ENCODE peak calls at places on chromosomes 6 and 20, in seven cellular contexts. V is left ventricle myocardium inferior, R is breast epithelium, F is Karpas-422, J is left lung, M is PC-3, S is fibroblast of lung. T is an unnamed sample.

GRCh38 chr6:44712353-44713147 is 325.0 kb downstream of the CDC5L start:
- DNase-seq in F (no peak), M (no peak), R (no peak), S (no peak), V (no peak), J (no peak), T (no peak)

GRCh38 chr6:106339334-106340029 is 13.9 kb upstream of the ATG5 start:
- DNase-seq in R (no peak), S (peak; percentile 67), F (peak; percentile 89), J (no peak), M (peak; percentile 82), V (no peak), T (peak; percentile 24)

GRCh38 chr6:14109411-14109826 is 8.2 kb upstream of the CD83 start:
- DNase-seq in J (no peak), M (no peak), S (no peak), V (no peak), F (no peak), R (no peak), T (no peak)

GRCh38 chr20:33732166-33732970 is 572 bp downstream of the ZNF341 start:
- DNase-seq in J (peak; percentile 91), S (peak; percentile 82), R (peak; percentile 86), V (peak; percentile 89), M (peak; percentile 67), F (peak; percentile 96), T (peak; percentile 84)

GRCh38 chr6:103153016-103153415 is 1706.7 kb downstream of the HACE1 start:
- DNase-seq in S (no peak), J (no peak), R (no peak), M (no peak), V (no peak), F (no peak), T (no peak)

GRCh38 chr6:157557541-157557940 is 176.6 kb downstream of the ZDHHC14 start:
- DNase-seq in R (no peak), F (no peak), S (no peak), V (no peak), J (no peak), M (no peak), T (no peak)

GRCh38 chr20:54293526-54293925 is 85.6 kb downstream of the PFDN4 start:
- DNase-seq in R (no peak), J (no peak), M (no peak), S (peak; percentile 46), F (no peak), V (no peak), T (no peak)

GRCh38 chr6:133546098-133546497 is 304.9 kb downstream of the EYA4 start:
- DNase-seq in J (no peak), S (peak; percentile 87), R (no peak), V (no peak), F (no peak), M (no peak), T (no peak)

GRCh38 chr20:63743210-63743970 is 3.8 kb downstream of the SLC2A4RG start:
- DNase-seq in V (no peak), S (no peak), J (no peak), F (no peak), R (no peak), M (no peak), T (no peak)

GRCh38 chr6:125781307-125781868 is 9.4 kb upstream of the NCOA7 start:
- DNase-seq in S (peak; percentile 67), F (peak; percentile 75), V (no peak), R (no peak), M (peak; percentile 31), J (no peak), T (no peak)

GRCh38 chr6:150435832-150436231 is 67.0 kb downstream of the IYD start:
- DNase-seq in F (no peak), V (no peak), S (no peak), M (no peak), R (no peak), J (no peak), T (no peak)

GRCh38 chr6:2450546-2450945 is 205.1 kb upstream of the GMDS start:
- DNase-seq in M (peak; percentile 33), F (peak; percentile 49), S (no peak), J (no peak), V (peak; percentile 54), R (no peak), T (no peak)

GRCh38 chr6:27672113-27672799 is 199.4 kb upstream of the ZNF184 start:
- DNase-seq in J (no peak), S (peak; percentile 66), R (no peak), M (peak; percentile 90), V (no peak), F (no peak), T (no peak)

GRCh38 chr20:41424546-41424945 is 57.9 kb upstream of the EMILIN3 start:
- DNase-seq in R (no peak), V (no peak), J (no peak), M (no peak), S (peak; percentile 23), F (no peak), T (no peak)

GRCh38 chr6:131721161-131721560 is 10.3 kb upstream of the CTAGE9 start:
- DNase-seq in M (peak; percentile 25), J (no peak), F (no peak), S (no peak), V (no peak), R (no peak), T (no peak)

GRCh38 chr6:88575536-88575935 is 387.9 kb downstream of the RNGTT start:
- DNase-seq in J (no peak), F (no peak), M (no peak), R (no peak), S (no peak), V (no peak), T (no peak)

GRCh38 chr6:109139109-109139508 is 43.8 kb downstream of the CEP57L1 start:
- DNase-seq in R (no peak), S (peak; percentile 31), J (no peak), M (peak; percentile 65), F (no peak), V (no peak), T (no peak)

DNA sequence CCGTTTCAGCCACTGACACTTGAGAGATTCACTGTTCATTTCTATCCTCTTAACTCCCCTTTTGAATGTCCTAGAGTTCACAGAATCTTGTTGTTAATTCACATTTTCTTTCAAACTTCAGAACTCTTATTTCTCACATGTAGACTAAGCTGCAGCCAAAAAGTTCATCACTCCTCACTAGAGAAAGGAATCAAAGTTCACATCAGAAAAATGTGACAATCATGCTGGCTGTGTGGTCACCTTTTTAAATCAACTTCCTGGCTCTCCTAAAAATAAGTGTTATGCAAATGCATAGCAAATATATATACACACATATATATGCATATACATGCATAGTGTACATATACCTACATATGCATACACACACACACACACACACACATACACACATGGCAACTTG is 123.0 kb downstream of the CBLN4 start:
- DNase-seq in S (no peak), J (no peak), F (no peak), R (no peak), M (no peak), V (no peak), T (no peak)
- H3K9me3 ChIP-seq in S (no peaks in the 10 kb centered on the region), J (no peaks in the 10 kb centered on the region), F (peaks cover 18% of the 10 kb centered on the region), R (no peaks in the 10 kb centered on the region), M (peaks cover 24% of the 10 kb centered on the region), V (no peaks in the 10 kb centered on the region), T (peaks cover 5% of the 10 kb centered on the region)

GRCh38 chr6:113997106-113997505 is 26.2 kb upstream of the HDAC2 start:
- DNase-seq in F (no peak), R (no peak), V (no peak), M (peak; percentile 85), S (peak; percentile 84), J (no peak), T (no peak)
- H3K9me3 ChIP-seq in F (no peaks in the 10 kb centered on the region), R (no peaks in the 10 kb centered on the region), V (no peaks in the 10 kb centered on the region), M (no peaks in the 10 kb centered on the region), S (no peaks in the 10 kb centered on the region), J (no peaks in the 10 kb centered on the region), T (no peaks in the 10 kb centered on the region)

DNA sequence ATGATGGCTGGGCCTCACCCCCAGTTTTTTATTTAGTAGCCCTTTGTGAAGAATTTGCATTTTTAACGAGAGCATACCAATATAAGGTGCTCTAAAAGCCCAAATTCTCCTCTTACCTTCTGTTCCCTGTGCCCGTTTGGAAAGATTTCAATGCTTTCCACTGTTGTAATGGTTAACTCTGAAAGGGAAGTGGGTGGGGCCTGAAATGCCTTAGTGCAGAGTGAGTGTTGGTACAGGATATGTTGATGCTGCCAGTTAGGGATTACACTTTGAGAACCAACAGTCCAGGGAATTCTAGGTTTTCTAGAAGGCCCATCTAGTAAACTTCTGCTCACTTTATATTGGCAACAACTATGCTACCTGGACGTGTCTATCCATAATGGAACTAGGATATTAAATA is 562.7 kb upstream of the NRSN1 start:
- DNase-seq in V (no peak), S (no peak), M (no peak), R (no peak), J (no peak), F (no peak), T (no peak)
- H3K9me3 ChIP-seq in V (peaks cover 27% of the 10 kb centered on the region), S (no peaks in the 10 kb centered on the region), M (no peaks in the 10 kb centered on the region), R (peaks cover 7% of the 10 kb centered on the region), J (peaks cover 26% of the 10 kb centered on the region), F (peaks cover 4% of the 10 kb centered on the region), T (no peaks in the 10 kb centered on the region)

GRCh38 chr6:331622-332521 is 39.6 kb downstream of the DUSP22 start:
- DNase-seq in J (no peak), S (no peak), M (no peak), F (no peak), V (no peak), R (no peak), T (no peak)
- H3K9me3 ChIP-seq in J (no peaks in the 10 kb centered on the region), S (no peaks in the 10 kb centered on the region), M (no peaks in the 10 kb centered on the region), F (no peaks in the 10 kb centered on the region), V (no peaks in the 10 kb centered on the region), R (no peaks in the 10 kb centered on the region), T (no peaks in the 10 kb centered on the region)

DNA sequence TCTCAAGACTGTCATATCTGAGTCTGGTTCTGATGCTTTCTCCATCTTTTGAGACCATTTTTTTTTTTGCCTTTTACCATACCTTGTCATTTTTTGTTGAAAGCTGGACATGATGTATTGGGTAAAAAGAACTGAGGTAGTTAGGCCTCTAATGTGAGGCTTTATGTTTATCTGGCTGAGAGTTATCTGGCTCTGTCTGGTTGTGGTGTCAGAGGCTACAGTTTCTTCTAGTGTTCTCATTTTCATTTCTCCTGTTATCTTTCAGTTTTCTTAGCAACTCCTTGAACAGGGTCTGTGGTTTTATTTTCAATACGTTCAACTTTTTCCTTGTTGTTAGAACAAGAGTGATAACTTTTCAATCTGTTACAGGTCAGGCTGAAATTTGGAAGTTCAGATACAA is 49.2 kb upstream of the ATXN1 start:
- DNase-seq in J (no peak), R (no peak), V (no peak), S (no peak), F (no peak), M (no peak), T (no peak)
- H3K9me3 ChIP-seq in J (peaks cover 37% of the 10 kb centered on the region), R (peaks cover 27% of the 10 kb centered on the region), V (peaks cover 31% of the 10 kb centered on the region), S (no peaks in the 10 kb centered on the region), F (no peaks in the 10 kb centered on the region), M (peaks cover 18% of the 10 kb centered on the region), T (peaks cover 18% of the 10 kb centered on the region)

GRCh38 chr6:164166515-164166914 is 752.0 kb downstream of the QKI start:
- DNase-seq in S (no peak), M (no peak), F (no peak), J (no peak), R (no peak), V (no peak), T (no peak)
- H3K9me3 ChIP-seq in S (no peaks in the 10 kb centered on the region), M (no peaks in the 10 kb centered on the region), F (peaks cover 16% of the 10 kb centered on the region), J (peaks cover 3% of the 10 kb centered on the region), R (no peaks in the 10 kb centered on the region), V (peaks cover 5% of the 10 kb centered on the region), T (no peaks in the 10 kb centered on the region)